ENCODE peak calls at places on chromosomes 11 and 22, in six cellular contexts. Z, K, Q, X, Y and N are unnamed samples.

GRCh38 chr11:95108159-95108611 is 18.5 kb downstream of the ENDOD1 start:
- DNase-seq in X (no peak), Y (peak; percentile 56), Q (peak; percentile 34), Z (no peak), K (no peak), N (peak; percentile 81)

GRCh38 chr11:6206456-6207180 is 1.3 kb downstream of the C11orf42 start:
- DNase-seq in Q (no peak), Y (no peak), Z (no peak), K (no peak), X (no peak), N (peak; percentile 13)

GRCh38 chr11:103281301-103281700 is 172.1 kb downstream of the DYNC2H1 start:
- DNase-seq in Z (no peak), Y (peak; percentile 68), K (no peak), X (no peak), Q (peak; percentile 31), N (no peak)

GRCh38 chr11:85930879-85931366 is 75.7 kb downstream of the CCDC83 start:
- DNase-seq in Y (no peak), Z (no peak), Q (no peak), K (no peak), X (no peak), N (no peak)

GRCh38 chr11:61922539-61922938 is 5.2 kb upstream of the RAB3IL1 start:
- DNase-seq in Y (no peak), Q (peak; percentile 48), X (no peak), K (no peak), Z (no peak), N (peak; percentile 36)

GRCh38 chr11:27555264-27555663 is 48.7 kb upstream of the LIN7C start:
- DNase-seq in Y (no peak), K (no peak), X (no peak), Q (no peak), Z (no peak), N (no peak)

GRCh38 chr11:57255618-57256017 is 18.6 kb upstream of the APLNR start:
- DNase-seq in X (no peak), Q (peak; percentile 76), Y (peak; percentile 58), K (no peak), Z (no peak), N (no peak)

GRCh38 chr11:61071208-61071681 is 31.0 kb upstream of the CD5 start:
- DNase-seq in Z (no peak), K (no peak), Q (no peak), X (no peak), Y (no peak), N (no peak)

GRCh38 chr11:3056296-3057068 is 741 bp downstream of the CARS1 start:
- DNase-seq in Q (no peak), X (no peak), K (no peak), Z (no peak), Y (no peak), N (no peak)

GRCh38 chr11:121563900-121564822 is 111.4 kb upstream of the SORL1-AS1 start:
- DNase-seq in Y (no peak), X (no peak), Q (peak; percentile 33), K (no peak), Z (no peak), N (no peak)

GRCh38 chr11:72039108-72039850 is 40.6 kb downstream of the IL18BP start:
- DNase-seq in X (no peak), K (no peak), Q (peak; percentile 60), Y (no peak), Z (no peak), N (peak; percentile 45)

GRCh38 chr22:23884133-23884532 is 10.1 kb upstream of the MIF start:
- DNase-seq in X (no peak), Y (no peak), K (no peak), Q (no peak), Z (no peak), N (no peak)

GRCh38 chr11:72668645-72669347 is 5.4 kb downstream of the PDE2A start:
- DNase-seq in K (no peak), Z (peak; percentile 51), Y (no peak), Q (no peak), X (no peak), N (no peak)

GRCh38 chr11:21988477-21988876 is 204.4 kb upstream of the ANO5 start:
- DNase-seq in Y (no peak), Q (no peak), K (no peak), X (no peak), Z (no peak), N (no peak)

GRCh38 chr11:61574611-61575010 is 6.3 kb downstream of the SYT7 start:
- DNase-seq in K (no peak), Q (no peak), Y (no peak), X (no peak), Z (no peak), N (no peak)

GRCh38 chr11:129828301-129828836 is 12.7 kb downstream of the TMEM45B start:
- DNase-seq in K (no peak), X (no peak), Q (no peak), Y (no peak), Z (no peak), N (no peak)

GRCh38 chr11:119612814-119613213 is 116.2 kb downstream of the NECTIN1 start:
- DNase-seq in X (no peak), K (no peak), Q (no peak), Y (no peak), Z (no peak), N (no peak)

DNA sequence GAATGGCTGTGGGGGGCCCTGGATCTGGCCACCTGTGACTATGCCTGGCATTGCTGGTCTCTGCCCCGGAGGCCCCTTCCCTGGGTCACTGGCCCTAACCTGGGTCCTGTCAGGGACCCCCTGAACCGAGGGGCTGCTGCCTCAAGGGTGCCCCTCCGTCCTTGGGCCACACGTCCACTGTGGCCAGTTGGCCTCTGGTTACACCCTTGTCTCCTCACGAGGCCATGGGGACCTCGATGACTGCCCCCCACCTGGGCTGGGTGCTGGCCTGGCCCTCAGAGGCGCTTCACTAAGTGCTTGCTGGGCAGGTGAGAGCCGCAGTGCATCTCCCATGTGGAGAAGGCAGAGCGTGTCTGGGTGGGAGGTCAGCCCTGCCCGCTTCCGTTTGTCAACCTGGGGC is 27.3 kb upstream of the FGF19 start:
- DNase-seq in Q (no peak), K (no peak), Y (no peak), X (no peak), Z (no peak), N (no peak)
- H3K14ac ChIP-seq in Q (no peak overlapping the region), K (no peak overlapping the region), Y (no peak overlapping the region), X (no peak overlapping the region), Z (no peak overlapping the region), N (no peak overlapping the region)

DNA sequence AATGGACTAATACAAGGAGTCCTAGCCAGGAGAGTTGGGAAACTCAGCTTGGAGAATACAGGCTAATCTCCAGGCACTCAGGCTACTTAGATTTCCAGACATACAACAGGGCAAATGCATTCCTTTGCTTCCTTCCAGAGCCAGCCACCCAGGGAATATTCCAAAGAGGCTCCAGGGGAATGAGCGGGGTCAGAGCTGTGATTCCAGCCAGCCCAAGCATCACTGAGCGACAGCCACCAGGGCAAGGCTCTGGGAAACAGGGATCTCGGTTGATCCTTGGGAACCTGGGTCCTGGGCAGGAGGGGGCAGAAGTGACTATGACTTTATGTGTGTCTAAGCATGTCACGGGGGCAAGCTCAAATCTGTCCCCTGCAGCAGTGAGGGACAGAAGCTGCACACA is 112.3 kb upstream of the LMO1 start:
- DNase-seq in X (no peak), K (no peak), Y (no peak), Q (no peak), Z (no peak), N (no peak)
- H3K14ac ChIP-seq in X (no peak overlapping the region), K (no peak overlapping the region), Y (no peak overlapping the region), Q (no peak overlapping the region), Z (no peak overlapping the region), N (no peak overlapping the region)

DNA sequence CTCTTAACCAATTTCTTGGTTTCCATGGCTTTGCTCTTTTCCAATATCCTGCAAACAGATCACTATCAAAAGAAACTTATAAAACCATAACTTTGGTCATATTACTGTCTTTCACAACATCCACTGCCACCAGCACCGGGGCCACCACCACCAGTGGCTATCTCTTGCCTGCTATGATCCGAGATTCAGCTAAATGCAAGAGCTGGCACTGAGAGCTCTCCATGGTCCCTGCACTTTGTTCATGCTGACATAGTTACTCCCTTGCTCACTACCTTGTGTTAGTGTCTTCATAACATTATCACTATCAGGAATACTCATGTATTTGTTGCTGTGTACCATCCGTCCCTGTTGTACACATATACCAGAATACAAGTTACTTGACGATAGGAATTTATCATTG is 299.0 kb downstream of the ETS1 start:
- DNase-seq in X (no peak), Q (peak; percentile 31), K (no peak), Y (no peak), Z (no peak), N (peak; percentile 26)
- H3K14ac ChIP-seq in X (no peak overlapping the region), Q (no peak overlapping the region), K (no peak overlapping the region), Y (no peak overlapping the region), Z (no peak overlapping the region), N (no peak overlapping the region)

GRCh38 chr22:19719488-19720021 is 3.8 kb upstream of the GP1BB start:
- DNase-seq in K (no peak), Y (no peak), X (no peak), Z (no peak), Q (no peak), N (no peak)
- H3K14ac ChIP-seq in K (no peak overlapping the region), Y (no peak overlapping the region), X (no peak overlapping the region), Z (peak overlapping the region; percentile 21), Q (no peak overlapping the region), N (no peak overlapping the region)

GRCh38 chr11:4102711-4103110 is 8.1 kb downstream of the RRM1 start:
- DNase-seq in Y (no peak), Z (no peak), K (no peak), Q (no peak), X (no peak), N (no peak)
- H3K14ac ChIP-seq in Y (no peak overlapping the region), Z (no peak overlapping the region), K (no peak overlapping the region), Q (no peak overlapping the region), X (no peak overlapping the region), N (no peak overlapping the region)

GRCh38 chr11:82458147-82458546 is 275.5 kb downstream of the FAM181B start:
- DNase-seq in K (no peak), Y (no peak), X (no peak), Z (no peak), Q (no peak), N (no peak)

GRCh38 chr11:82458777-82459176 is 274.9 kb downstream of the FAM181B start:
- DNase-seq in Z (peak; percentile 24), K (no peak), Q (no peak), X (no peak), Y (no peak), N (no peak)

GRCh38 chr11:82465481-82465880 is 268.2 kb downstream of the FAM181B start:
- DNase-seq in Z (no peak), Y (no peak), Q (no peak), X (no peak), K (no peak), N (no peak)

DNA sequence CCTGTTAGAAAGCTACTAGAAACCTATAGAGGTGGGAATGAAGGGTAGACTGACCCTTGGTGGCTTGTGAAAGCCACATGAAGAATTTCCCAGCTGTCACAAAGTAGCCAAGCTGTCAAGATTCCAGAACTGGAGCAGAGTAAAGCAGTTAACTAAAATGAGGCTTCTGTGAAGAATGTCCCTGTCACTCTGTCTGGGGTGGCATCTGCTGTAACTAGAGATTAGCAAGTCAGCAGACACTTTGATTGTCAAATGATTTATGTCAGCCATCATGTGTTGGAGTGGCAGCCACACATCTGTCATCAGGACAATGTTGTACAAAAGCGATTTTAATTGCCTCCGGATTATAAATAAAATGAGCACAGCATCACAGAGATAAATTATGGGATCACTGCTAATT is 271.1 kb downstream of the FAM181B start:
- DNase-seq in Z (no peak), X (no peak), Q (no peak), Y (no peak), K (no peak), N (no peak)
- H3K14ac ChIP-seq in Z (no peak overlapping the region), X (no peak overlapping the region), Q (no peak overlapping the region), Y (no peak overlapping the region), K (no peak overlapping the region), N (no peak overlapping the region)